ENCODE peak calls at places on chromosomes 11 and 22, in five cellular contexts. One of them, this sample, is unnamed.

GRCh38 chr11:62456630-62457029 is 37.8 kb downstream of the SCGB1A1 start:
- DNase-seq in PC-9: peak; percentile 19
- DNase-seq in OCI-LY7: no peak
- DNase-seq in SK-N-SH: no peak
- DNase-seq in tibial artery: no peak
- DNase-seq in this sample: no peak

GRCh38 chr11:69917529-69917928 is 98.3 kb upstream of the FGF3 start:
- DNase-seq in SK-N-SH: no peak
- DNase-seq in OCI-LY7: no peak
- DNase-seq in PC-9: no peak
- DNase-seq in tibial artery: no peak
- DNase-seq in this sample: no peak

GRCh38 chr11:86663741-86664140 is 8.7 kb downstream of the ME3 start:
- DNase-seq in SK-N-SH: no peak
- DNase-seq in PC-9: no peak
- DNase-seq in OCI-LY7: no peak
- DNase-seq in tibial artery: no peak
- DNase-seq in this sample: no peak

GRCh38 chr11:68840661-68841653 is 759 bp downstream of the CPT1A start:
- DNase-seq in PC-9: peak; percentile 62
- DNase-seq in tibial artery: peak; percentile 77
- DNase-seq in SK-N-SH: peak; percentile 79
- DNase-seq in OCI-LY7: peak; percentile 22
- DNase-seq in this sample: peak; percentile 74

GRCh38 chr11:32448232-32448631 is 12.9 kb upstream of the WT1 start:
- DNase-seq in PC-9: no peak
- DNase-seq in SK-N-SH: no peak
- DNase-seq in tibial artery: no peak
- DNase-seq in OCI-LY7: peak; percentile 5
- DNase-seq in this sample: no peak

GRCh38 chr22:28249402-28249801 is 330.3 kb upstream of the PITPNB start:
- DNase-seq in OCI-LY7: no peak
- DNase-seq in PC-9: no peak
- DNase-seq in SK-N-SH: peak; percentile 17
- DNase-seq in tibial artery: no peak
- DNase-seq in this sample: no peak

GRCh38 chr11:5689551-5689983 is at the start of gene TRIM22:
- DNase-seq in PC-9: no peak
- DNase-seq in tibial artery: peak; percentile 73
- DNase-seq in SK-N-SH: no peak
- DNase-seq in OCI-LY7: peak; percentile 86
- DNase-seq in this sample: peak; percentile 52

GRCh38 chr22:27135582-27135981 is 478.2 kb downstream of the MIAT start:
- DNase-seq in PC-9: no peak
- DNase-seq in tibial artery: no peak
- DNase-seq in OCI-LY7: no peak
- DNase-seq in SK-N-SH: no peak
- DNase-seq in this sample: no peak

GRCh38 chr11:75777461-75778110 is 9.0 kb downstream of the DGAT2 start:
- DNase-seq in OCI-LY7: no peak
- DNase-seq in SK-N-SH: no peak
- DNase-seq in tibial artery: no peak
- DNase-seq in PC-9: no peak
- DNase-seq in this sample: no peak

GRCh38 chr11:70942593-70942992 is 309.8 kb downstream of the SHANK2 start:
- DNase-seq in OCI-LY7: peak; percentile 24
- DNase-seq in PC-9: no peak
- DNase-seq in SK-N-SH: no peak
- DNase-seq in tibial artery: no peak
- DNase-seq in this sample: no peak

GRCh38 chr11:35963911-35964310 is 20.0 kb downstream of the LDLRAD3 start:
- DNase-seq in PC-9: no peak
- DNase-seq in OCI-LY7: no peak
- DNase-seq in tibial artery: no peak
- DNase-seq in SK-N-SH: no peak
- DNase-seq in this sample: no peak
- H3K9me3 ChIP-seq in PC-9: no peaks in the 10 kb centered on the region
- H3K9me3 ChIP-seq in OCI-LY7: no peaks in the 10 kb centered on the region
- H3K9me3 ChIP-seq in tibial artery: no peaks in the 10 kb centered on the region
- H3K9me3 ChIP-seq in SK-N-SH: no peaks in the 10 kb centered on the region
- H3K9me3 ChIP-seq in this sample: no peaks in the 10 kb centered on the region

DNA sequence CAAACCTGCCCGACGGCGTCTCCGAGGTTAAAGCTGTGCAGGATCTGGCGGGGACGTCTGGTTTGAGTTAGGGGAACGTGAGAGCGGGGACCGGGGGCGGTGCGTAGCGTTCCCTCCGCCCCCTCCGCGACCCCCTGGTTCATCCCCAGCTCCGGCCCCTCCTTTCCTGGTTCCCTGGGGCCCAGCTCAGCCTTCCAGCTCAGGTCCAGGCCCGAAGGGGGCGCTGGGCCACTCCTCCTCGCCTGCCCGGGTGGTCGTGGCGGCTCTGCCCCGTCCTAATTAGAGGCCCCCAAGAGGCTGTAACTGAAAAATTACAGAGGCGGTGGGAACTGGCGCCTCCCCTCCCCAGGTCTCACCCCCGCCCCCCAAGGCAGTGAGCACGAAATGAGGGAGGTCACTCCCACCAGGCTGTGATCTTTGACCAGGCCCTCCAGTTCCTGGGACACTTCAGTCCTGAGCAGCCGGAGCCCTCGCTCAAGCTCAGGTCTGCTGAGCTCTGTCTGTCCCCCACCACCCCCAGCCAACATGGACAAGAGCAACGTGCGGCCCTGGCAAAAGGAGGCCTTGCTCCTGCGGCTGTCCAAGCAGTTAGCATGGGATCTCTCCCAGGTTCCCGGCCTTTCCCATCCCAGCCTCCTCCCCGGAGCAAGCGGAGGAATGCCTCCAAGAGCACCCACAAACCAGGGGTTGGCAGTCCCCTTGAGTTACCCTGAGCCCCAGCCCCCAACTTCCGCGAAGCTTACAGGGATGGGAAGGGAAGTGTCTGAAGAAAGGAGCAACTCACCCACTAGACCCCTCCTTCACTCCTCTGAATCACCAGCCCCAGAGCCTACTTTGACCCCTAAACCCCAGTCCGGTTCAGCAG is 3.3 kb downstream of the CD248 start:
- DNase-seq in PC-9: no peak
- DNase-seq in SK-N-SH: peak; percentile 90
- DNase-seq in OCI-LY7: no peak
- DNase-seq in tibial artery: no peak
- DNase-seq in this sample: no peak
- TF ChIP-seq CTCF in PC-9: no peak
- TF ChIP-seq CTCF in SK-N-SH: peak; percentile 46
- TF ChIP-seq CTCF in OCI-LY7: peak; percentile 49
- TF ChIP-seq CTCF in tibial artery: no peak
- TF ChIP-seq CTCF in this sample: no peak

DNA sequence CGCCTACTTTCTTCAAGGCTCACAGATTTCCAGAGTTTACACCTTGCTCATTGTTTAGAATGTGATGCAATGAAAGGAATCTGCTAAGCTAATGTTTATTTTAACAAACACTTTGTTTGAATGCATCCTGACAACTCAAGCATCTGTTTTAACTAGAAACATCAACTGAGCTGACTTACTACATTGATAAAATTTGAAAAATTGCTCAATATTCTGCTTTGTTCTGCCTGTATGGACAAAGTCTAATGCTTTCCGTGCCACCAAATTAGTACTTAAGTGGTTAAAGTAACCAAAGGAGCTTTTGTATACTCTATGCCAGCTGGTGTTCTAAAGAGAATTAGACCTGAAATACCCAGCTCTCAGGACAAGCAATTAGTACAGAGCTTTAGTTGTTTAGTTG is 105.2 kb downstream of the MAML2 start:
- DNase-seq in tibial artery: no peak
- DNase-seq in OCI-LY7: no peak
- DNase-seq in PC-9: no peak
- DNase-seq in SK-N-SH: no peak
- DNase-seq in this sample: no peak
- H3K4me1 ChIP-seq in tibial artery: peaks cover 25% of the 10 kb centered on the region
- H3K4me1 ChIP-seq in OCI-LY7: peaks cover 23% of the 10 kb centered on the region
- H3K4me1 ChIP-seq in PC-9: peaks cover 42% of the 10 kb centered on the region
- H3K4me1 ChIP-seq in SK-N-SH: peaks cover 69% of the 10 kb centered on the region
- H3K4me1 ChIP-seq in this sample: peaks cover 5% of the 10 kb centered on the region

GRCh38 chr22:48618326-48618725 is 1209.3 kb downstream of the BRD1 start:
- DNase-seq in OCI-LY7: no peak
- DNase-seq in PC-9: no peak
- DNase-seq in SK-N-SH: no peak
- DNase-seq in tibial artery: no peak
- DNase-seq in this sample: no peak
- H3K9me3 ChIP-seq in OCI-LY7: no peaks in the 10 kb centered on the region
- H3K9me3 ChIP-seq in PC-9: no peaks in the 10 kb centered on the region
- H3K9me3 ChIP-seq in SK-N-SH: no peaks in the 10 kb centered on the region
- H3K9me3 ChIP-seq in tibial artery: no peaks in the 10 kb centered on the region
- H3K9me3 ChIP-seq in this sample: no peaks in the 10 kb centered on the region

This sample was measured in ovary.